ENCODE peak calls at places on chromosome 17, in four cellular contexts. G is left colon, B is astrocyte of the cerebellum, A is neural crest cell. P is an unnamed sample.

GRCh38 chr17:40485851-40486512 is 15.4 kb downstream of the TNS4 start:
- DNase-seq in B (peak), G (no peak), A (no peak), P (peak)

GRCh38 chr17:48878920-48879898 is 13.4 kb upstream of the ATP5MC1 start:
- DNase-seq in B (peak), G (no peak), A (peak), P (peak)

GRCh38 chr17:44623070-44623725 is 33.1 kb upstream of the MEIOC start:
- DNase-seq in G (no peak), A (no peak), B (peak), P (no peak)

GRCh38 chr17:32241521-32242094 is 24.0 kb upstream of the RHBDL3 start:
- DNase-seq in B (no peak), A (no peak), G (no peak), P (no peak)

GRCh38 chr17:55513885-55514590 is 2.8 kb upstream of the SMIM36 start:
- DNase-seq in B (peak), G (peak), A (peak), P (peak)

GRCh38 chr17:5248821-5249479 is 14.3 kb upstream of the SCIMP start:
- DNase-seq in G (no peak), B (no peak), A (no peak), P (no peak)

GRCh38 chr17:1073241-1073962 is 76.5 kb downstream of the TIMM22 start:
- DNase-seq in B (no peak), A (no peak), G (no peak), P (no peak)

GRCh38 chr17:77867976-77868713 is 90.4 kb upstream of the TNRC6C start:
- DNase-seq in B (no peak), G (no peak), A (no peak), P (no peak)

GRCh38 chr17:74116087-74116717 is 87.3 kb upstream of the RPL38 start:
- DNase-seq in G (no peak), A (no peak), B (no peak), P (no peak)

GRCh38 chr17:66775881-66776400 is 59.0 kb upstream of the CACNG5 start:
- DNase-seq in B (no peak), G (no peak), A (no peak), P (no peak)

GRCh38 chr17:61632826-61633225 is 41.8 kb upstream of the NACA2 start:
- DNase-seq in B (no peak), G (no peak), A (no peak), P (no peak)

GRCh38 chr17:45742251-45742650 is 41.9 kb upstream of the CRHR1 start:
- DNase-seq in A (no peak), G (no peak), B (no peak), P (no peak)

GRCh38 chr17:49588726-49589555 is 13.3 kb downstream of the NXPH3 start:
- DNase-seq in A (no peak), G (no peak), B (no peak), P (no peak)

GRCh38 chr17:72361892-72362291 is 241.1 kb downstream of the SOX9 start:
- DNase-seq in B (no peak), G (no peak), A (no peak), P (no peak)

GRCh38 chr17:339193-340061 is 13.2 kb downstream of the RPH3AL start:
- DNase-seq in G (no peak), B (no peak), A (no peak), P (no peak)